ENCODE peak calls at places on chromosomes 7 and 10, in ten cellular contexts. V, D, Y, J, U, W, A, X, F and C are unnamed samples.

GRCh38 chr7:55132890-55133551 is 114.2 kb downstream of the EGFR start:
- DNase-seq in F (no peak), D (peak), W (no peak), A (peak), J (peak), X (peak), U (no peak), Y (no peak), V (no peak), C (peak)

GRCh38 chr10:122140477-122140902 is 130.6 kb upstream of the BTBD16 start:
- DNase-seq in F (no peak), V (peak), W (no peak), U (no peak), J (peak), D (peak), A (no peak), X (peak), Y (no peak), C (peak)

GRCh38 chr10:43355749-43356371 is 15.6 kb upstream of the FXYD4 start:
- DNase-seq in X (no peak), D (no peak), Y (no peak), U (no peak), A (peak), V (no peak), J (no peak), W (peak), F (no peak), C (peak)

GRCh38 chr10:62252051-62252450 is 16.6 kb downstream of the RTKN2 start:
- DNase-seq in U (no peak), W (no peak), Y (no peak), D (no peak), X (no peak), J (no peak), F (no peak), A (no peak), V (no peak), C (no peak)

GRCh38 chr10:63388421-63389031 is 77.3 kb downstream of the JMJD1C start:
- DNase-seq in W (no peak), U (no peak), A (no peak), D (no peak), V (no peak), X (peak), J (peak), Y (peak), F (no peak), C (no peak)

GRCh38 chr7:74025146-74025545 is 2.8 kb upstream of the ELN start:
- DNase-seq in V (no peak), Y (no peak), A (no peak), U (no peak), J (no peak), X (no peak), W (no peak), F (no peak), D (no peak), C (no peak)

GRCh38 chr7:29563590-29564454 is at the start of gene PRR15:
- DNase-seq in X (no peak), W (peak), D (peak), V (peak), U (no peak), Y (peak), A (peak), J (no peak), F (peak), C (no peak)

GRCh38 chr10:85643171-85643838 is 723.3 kb downstream of the GRID1 start:
- DNase-seq in U (no peak), W (no peak), Y (no peak), F (no peak), V (no peak), X (no peak), J (no peak), D (no peak), A (no peak), C (no peak)

GRCh38 chr10:47370878-47371277 is 13.2 kb downstream of the ZNF488 start:
- DNase-seq in V (no peak), J (no peak), W (peak), A (no peak), U (no peak), X (no peak), Y (no peak), D (no peak), F (no peak), C (no peak)

GRCh38 chr7:115734643-115735042 is 295.9 kb downstream of the TFEC start:
- DNase-seq in W (no peak), A (no peak), Y (no peak), J (no peak), F (no peak), V (no peak), X (no peak), D (no peak), U (no peak), C (no peak)

GRCh38 chr10:77844713-77845454 is 81.7 kb downstream of the DLG5 start:
- DNase-seq in Y (no peak), V (no peak), X (peak), F (no peak), W (peak), A (peak), D (peak), U (no peak), J (peak), C (no peak)

GRCh38 chr7:101379302-101379701 is 16.6 kb downstream of the COL26A1 start:
- DNase-seq in F (no peak), D (no peak), Y (no peak), U (no peak), A (no peak), V (no peak), X (no peak), J (no peak), W (no peak), C (no peak)

GRCh38 chr10:132068431-132069121 is 2.8 kb downstream of the JAKMIP3 start:
- DNase-seq in W (no peak), Y (no peak), U (no peak), V (no peak), D (no peak), A (no peak), J (no peak), X (no peak), F (no peak), C (no peak)

GRCh38 chr7:128841171-128841690 is 11.0 kb downstream of the FLNC start:
- DNase-seq in J (no peak), U (no peak), A (no peak), V (no peak), D (no peak), X (no peak), W (peak), Y (peak), F (no peak), C (no peak)

GRCh38 chr10:128440513-128441160 is 314.4 kb upstream of the MKI67 start:
- DNase-seq in A (no peak), F (no peak), Y (no peak), D (no peak), J (no peak), X (no peak), U (no peak), W (no peak), V (peak), C (no peak)

GRCh38 chr10:8600192-8600591 is 545.7 kb downstream of the GATA3 start:
- DNase-seq in J (no peak), F (no peak), W (no peak), Y (no peak), V (no peak), A (no peak), X (no peak), D (no peak), U (no peak), C (no peak)